ENCODE peak calls at places on chromosomes 5 and 9, in seven cellular contexts. I is HepG2, B is cardiac muscle cell, G is H9, T is breast epithelium, X is PC-9, F is heart left ventricle. K is an unnamed sample.

GRCh38 chr9:130870491-130871381 is 25.9 kb downstream of the QRFP start:
- DNase-seq in G (no peak), F (peak; percentile 71), X (no peak), I (no peak), B (no peak), T (no peak), K (no peak)

GRCh38 chr5:68395844-68396523 is 180.4 kb downstream of the PIK3R1 start:
- DNase-seq in G (no peak), X (peak; percentile 69), T (no peak), I (peak; percentile 91), B (no peak), F (no peak), K (no peak)

GRCh38 chr9:137294091-137294683 is 7.9 kb downstream of the NRARP start:
- DNase-seq in B (peak; percentile 57), X (peak; percentile 69), T (no peak), F (peak; percentile 40), G (peak; percentile 70), I (peak; percentile 80), K (no peak)

GRCh38 chr5:16492398-16493175 is 27.0 kb upstream of the ZNF622 start:
- DNase-seq in F (peak; percentile 55), T (no peak), I (no peak), X (peak; percentile 95), G (no peak), B (peak; percentile 13), K (peak; percentile 82)

GRCh38 chr5:141637693-141638419 is 1.1 kb downstream of the RELL2 start:
- DNase-seq in G (peak; percentile 94), F (peak; percentile 65), B (peak; percentile 71), I (peak; percentile 37), T (peak; percentile 64), X (no peak), K (peak; percentile 23)

GRCh38 chr5:179699640-179700298 is 1.0 kb downstream of the CANX start:
- DNase-seq in T (no peak), G (no peak), F (no peak), X (no peak), B (peak; percentile 40), I (peak; percentile 57), K (no peak)

GRCh38 chr5:122775713-122776084 is 819 bp downstream of the SNX2 start:
- DNase-seq in I (no peak), G (no peak), B (peak; percentile 21), F (no peak), T (no peak), X (no peak), K (peak; percentile 36)

GRCh38 chr9:114588150-114588663 is 638 bp downstream of the ATP6V1G1 start:
- DNase-seq in B (peak; percentile 63), G (no peak), I (no peak), T (no peak), X (no peak), F (no peak), K (no peak)

GRCh38 chr5:94968507-94969095 is 316.3 kb downstream of the MCTP1 start:
- DNase-seq in B (peak; percentile 78), I (peak; percentile 75), G (peak; percentile 31), X (peak; percentile 66), T (no peak), F (no peak), K (peak; percentile 45)

GRCh38 chr5:131000289-131000688 is 164.8 kb downstream of the HINT1 start:
- DNase-seq in F (no peak), X (no peak), G (no peak), B (no peak), I (no peak), T (no peak), K (no peak)

GRCh38 chr9:34995288-34996060 is 5.9 kb downstream of the DNAJB5 start:
- DNase-seq in T (no peak), X (no peak), F (no peak), I (peak; percentile 43), G (no peak), B (peak; percentile 91), K (no peak)

GRCh38 chr5:133396724-133397123 is 215.6 kb downstream of the FSTL4 start:
- DNase-seq in T (no peak), F (no peak), I (no peak), G (no peak), B (no peak), X (no peak), K (no peak)

GRCh38 chr5:83151821-83152220 is 74.5 kb downstream of the XRCC4 start:
- DNase-seq in B (peak; percentile 29), G (no peak), F (no peak), I (no peak), T (no peak), X (no peak), K (peak; percentile 13)

GRCh38 chr5:131756942-131757341 is 39.9 kb downstream of the FNIP1 start:
- DNase-seq in B (no peak), I (no peak), T (no peak), G (no peak), F (no peak), X (no peak), K (no peak)

GRCh38 chr9:34994429-34995287 is 5.1 kb downstream of the DNAJB5 start:
- DNase-seq in X (no peak), I (peak; percentile 38), B (peak; percentile 68), G (peak; percentile 67), T (no peak), F (no peak), K (no peak)

GRCh38 chr5:121976979-121977378 is 15.2 kb downstream of the SRFBP1 start:
- DNase-seq in I (no peak), T (no peak), X (no peak), G (no peak), B (peak; percentile 60), F (no peak), K (no peak)

GRCh38 chr5:95216136-95216955 is 68.5 kb downstream of the MCTP1 start:
- DNase-seq in B (no peak), T (no peak), X (no peak), G (no peak), I (no peak), F (no peak), K (no peak)

GRCh38 chr9:71820516-71820915 is 52.2 kb upstream of the CEMIP2 start:
- DNase-seq in X (no peak), I (no peak), G (no peak), B (peak; percentile 6), T (no peak), F (no peak), K (no peak)

GRCh38 chr9:78807286-78807685 is 510.4 kb downstream of the PSAT1 start:
- DNase-seq in I (no peak), F (no peak), T (no peak), B (no peak), X (no peak), G (no peak), K (no peak)

GRCh38 chr9:98770717-98771116 is 25.6 kb downstream of the ANKS6 start:
- DNase-seq in F (no peak), X (no peak), T (no peak), G (no peak), B (no peak), I (no peak), K (no peak)

GRCh38 chr5:88659529-88660325 is 223.3 kb downstream of the MEF2C start:
- DNase-seq in X (no peak), F (no peak), B (no peak), I (no peak), T (no peak), G (peak; percentile 66), K (no peak)

GRCh38 chr9:99057665-99058625 is 47.0 kb upstream of the TGFBR1 start:
- DNase-seq in I (no peak), F (no peak), G (no peak), X (no peak), B (peak; percentile 86), T (no peak), K (peak; percentile 51)

DNA sequence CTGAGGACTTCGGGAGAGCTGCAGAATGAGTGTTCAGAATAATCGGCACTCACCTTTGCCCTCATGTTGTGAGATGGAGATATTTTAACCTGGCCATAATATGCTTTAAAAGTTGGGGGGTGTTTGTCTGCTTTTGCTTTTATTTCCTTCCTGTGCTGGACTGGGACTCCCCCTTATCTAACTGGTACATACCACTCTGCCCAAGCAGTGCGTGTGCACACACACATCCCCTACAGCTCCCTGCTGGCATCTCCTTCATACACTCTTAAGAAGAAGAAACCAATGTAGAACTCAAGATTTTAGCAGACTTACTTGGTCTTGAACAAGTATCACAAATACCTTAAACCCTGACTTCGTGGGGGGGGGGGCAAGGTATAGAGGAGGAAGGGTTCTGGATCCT is 146.2 kb upstream of the DMRT1 start:
- DNase-seq in B (no peak), I (no peak), F (no peak), G (no peak), X (no peak), T (no peak), K (no peak)
- H3K4me1 ChIP-seq in B (peaks cover 18% of the 10 kb centered on the region), I (peaks cover 97% of the 10 kb centered on the region), F (peaks cover 32% of the 10 kb centered on the region), G (peaks cover 6% of the 10 kb centered on the region), X (peaks cover 47% of the 10 kb centered on the region), T (peaks cover 14% of the 10 kb centered on the region), K (peaks cover 59% of the 10 kb centered on the region)

GRCh38 chr9:113580954-113581311 is 117.4 kb downstream of the RGS3 start:
- DNase-seq in I (no peak), G (no peak), F (no peak), B (no peak), T (no peak), X (no peak), K (no peak)
- H3K4me1 ChIP-seq in I (peaks cover 21% of the 10 kb centered on the region), G (no peaks in the 10 kb centered on the region), F (peaks cover 54% of the 10 kb centered on the region), B (peaks cover 19% of the 10 kb centered on the region), T (peaks cover 4% of the 10 kb centered on the region), X (peaks cover 66% of the 10 kb centered on the region), K (peaks cover 46% of the 10 kb centered on the region)

GRCh38 chr9:33024966-33025571 is at the start of gene DNAJA1:
- DNase-seq in X (peak; percentile 73), I (peak; percentile 82), T (peak; percentile 92), B (peak; percentile 97), F (peak; percentile 96), G (peak; percentile 92), K (peak; percentile 77)
- H3K4me1 ChIP-seq in X (peaks cover 51% of the 10 kb centered on the region), I (peaks cover 63% of the 10 kb centered on the region), T (peaks cover 6% of the 10 kb centered on the region), B (peaks cover 21% of the 10 kb centered on the region), F (peaks cover 28% of the 10 kb centered on the region), G (peaks cover 4% of the 10 kb centered on the region), K (peaks cover 28% of the 10 kb centered on the region)

GRCh38 chr9:2288309-2288708 is 273.2 kb downstream of the SMARCA2 start:
- DNase-seq in I (no peak), B (no peak), X (no peak), G (no peak), T (no peak), F (no peak), K (no peak)

GRCh38 chr9:2286825-2287455 is 271.8 kb downstream of the SMARCA2 start:
- DNase-seq in T (no peak), F (no peak), B (no peak), I (peak; percentile 70), G (no peak), X (no peak), K (no peak)

GRCh38 chr9:2291980-2292704 is 277.0 kb downstream of the SMARCA2 start:
- DNase-seq in I (no peak), G (no peak), B (peak; percentile 50), T (no peak), F (peak; percentile 37), X (peak; percentile 92), K (peak; percentile 57)

GRCh38 chr9:2290382-2290781 is 275.2 kb downstream of the SMARCA2 start:
- DNase-seq in B (peak; percentile 20), T (no peak), F (no peak), I (no peak), X (no peak), G (no peak), K (no peak)

DNA sequence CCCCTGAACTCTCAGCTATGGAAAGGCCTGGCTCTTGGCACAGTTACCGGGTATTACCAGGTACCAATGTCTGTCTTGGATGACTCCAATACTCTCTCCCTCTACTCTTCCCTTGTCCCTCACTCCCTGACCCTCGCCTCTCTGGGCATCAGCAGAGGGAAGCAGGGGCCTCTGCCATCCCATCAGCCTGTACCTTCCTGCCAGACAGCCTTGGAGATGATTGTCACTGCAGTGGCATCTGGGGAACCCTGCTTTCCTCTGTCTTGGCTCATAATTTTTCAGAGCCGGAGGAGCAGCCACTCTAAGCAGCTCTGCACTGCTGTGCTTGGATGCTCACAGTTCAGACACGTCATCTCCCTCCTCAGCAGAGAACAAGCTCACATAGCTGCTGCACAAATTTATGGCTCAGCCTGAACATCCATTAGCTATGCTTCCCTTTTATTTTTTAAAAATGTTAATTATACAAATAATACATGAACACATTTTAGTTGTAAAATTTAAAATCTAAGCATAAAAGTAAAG is 274.1 kb downstream of the SMARCA2 start:
- DNase-seq in F (no peak), T (no peak), G (no peak), I (no peak), X (no peak), B (no peak), K (no peak)
- H3K4me1 ChIP-seq in F (no peaks in the 10 kb centered on the region), T (no peaks in the 10 kb centered on the region), G (peaks cover 3% of the 10 kb centered on the region), I (peaks cover 21% of the 10 kb centered on the region), X (peaks cover 27% of the 10 kb centered on the region), B (no peaks in the 10 kb centered on the region), K (peaks cover 3% of the 10 kb centered on the region)

K was measured in foreskin keratinocyte.